ENCODE peak calls at places on chromosomes 2 and 18, in ten cellular contexts. One of them, this sample, is unnamed.

GRCh38 chr2:173891315-173892037 is 73.7 kb downstream of the SP3 start:
- DNase-seq in astrocyte of the spinal cord: no peak
- DNase-seq in heart right ventricle: no peak
- DNase-seq in fibroblast of the aortic adventitia: no peak
- DNase-seq in lower lobe of right lung: no peak
- DNase-seq in brain microvascular endothelial cell: no peak
- DNase-seq in natural killer cell: no peak
- DNase-seq in MCF 10A: no peak
- DNase-seq in progenitor cell of endocrine pancreas: no peak
- DNase-seq in HepG2: no peak
- DNase-seq in this sample: no peak

GRCh38 chr18:6269933-6270332 is 144.8 kb downstream of the L3MBTL4 start:
- DNase-seq in MCF 10A: no peak
- DNase-seq in astrocyte of the spinal cord: no peak
- DNase-seq in brain microvascular endothelial cell: no peak
- DNase-seq in HepG2: no peak
- DNase-seq in lower lobe of right lung: no peak
- DNase-seq in progenitor cell of endocrine pancreas: no peak
- DNase-seq in fibroblast of the aortic adventitia: no peak
- DNase-seq in natural killer cell: peak; percentile 34
- DNase-seq in heart right ventricle: no peak
- DNase-seq in this sample: no peak

GRCh38 chr2:65055427-65056214 is 595 bp upstream of the CEP68 start:
- DNase-seq in fibroblast of the aortic adventitia: no peak
- DNase-seq in MCF 10A: no peak
- DNase-seq in natural killer cell: no peak
- DNase-seq in astrocyte of the spinal cord: no peak
- DNase-seq in heart right ventricle: no peak
- DNase-seq in progenitor cell of endocrine pancreas: peak; percentile 54
- DNase-seq in lower lobe of right lung: peak; percentile 80
- DNase-seq in brain microvascular endothelial cell: no peak
- DNase-seq in HepG2: no peak
- DNase-seq in this sample: no peak

GRCh38 chr18:69205925-69206324 is 194.8 kb upstream of the DOK6 start:
- DNase-seq in brain microvascular endothelial cell: no peak
- DNase-seq in MCF 10A: no peak
- DNase-seq in astrocyte of the spinal cord: no peak
- DNase-seq in progenitor cell of endocrine pancreas: no peak
- DNase-seq in fibroblast of the aortic adventitia: no peak
- DNase-seq in natural killer cell: no peak
- DNase-seq in HepG2: no peak
- DNase-seq in lower lobe of right lung: no peak
- DNase-seq in heart right ventricle: no peak
- DNase-seq in this sample: no peak

GRCh38 chr2:112583497-112584133 is 794 bp upstream of the CHCHD5 start:
- DNase-seq in natural killer cell: no peak
- DNase-seq in heart right ventricle: no peak
- DNase-seq in brain microvascular endothelial cell: no peak
- DNase-seq in fibroblast of the aortic adventitia: no peak
- DNase-seq in lower lobe of right lung: no peak
- DNase-seq in MCF 10A: no peak
- DNase-seq in progenitor cell of endocrine pancreas: no peak
- DNase-seq in astrocyte of the spinal cord: peak; percentile 10
- DNase-seq in HepG2: peak; percentile 75
- DNase-seq in this sample: no peak

GRCh38 chr2:54803783-54804758 is 80.6 kb downstream of the EML6 start:
- DNase-seq in progenitor cell of endocrine pancreas: no peak
- DNase-seq in brain microvascular endothelial cell: no peak
- DNase-seq in fibroblast of the aortic adventitia: no peak
- DNase-seq in lower lobe of right lung: no peak
- DNase-seq in natural killer cell: no peak
- DNase-seq in MCF 10A: no peak
- DNase-seq in HepG2: no peak
- DNase-seq in astrocyte of the spinal cord: no peak
- DNase-seq in heart right ventricle: no peak
- DNase-seq in this sample: no peak

GRCh38 chr2:22683911-22684310 is 701.1 kb upstream of the KLHL29 start:
- DNase-seq in brain microvascular endothelial cell: no peak
- DNase-seq in fibroblast of the aortic adventitia: no peak
- DNase-seq in progenitor cell of endocrine pancreas: no peak
- DNase-seq in heart right ventricle: no peak
- DNase-seq in astrocyte of the spinal cord: no peak
- DNase-seq in natural killer cell: no peak
- DNase-seq in HepG2: no peak
- DNase-seq in lower lobe of right lung: no peak
- DNase-seq in MCF 10A: no peak
- DNase-seq in this sample: no peak

GRCh38 chr2:186697536-186697935 is 3.7 kb downstream of the FAM171B start:
- DNase-seq in brain microvascular endothelial cell: peak; percentile 20
- DNase-seq in progenitor cell of endocrine pancreas: no peak
- DNase-seq in natural killer cell: no peak
- DNase-seq in fibroblast of the aortic adventitia: no peak
- DNase-seq in MCF 10A: no peak
- DNase-seq in astrocyte of the spinal cord: no peak
- DNase-seq in lower lobe of right lung: no peak
- DNase-seq in HepG2: no peak
- DNase-seq in heart right ventricle: no peak
- DNase-seq in this sample: no peak

GRCh38 chr2:212448698-212449097 is 89.9 kb downstream of the ERBB4 start:
- DNase-seq in MCF 10A: no peak
- DNase-seq in lower lobe of right lung: no peak
- DNase-seq in natural killer cell: no peak
- DNase-seq in heart right ventricle: no peak
- DNase-seq in progenitor cell of endocrine pancreas: no peak
- DNase-seq in fibroblast of the aortic adventitia: no peak
- DNase-seq in brain microvascular endothelial cell: no peak
- DNase-seq in HepG2: peak; percentile 84
- DNase-seq in astrocyte of the spinal cord: peak; percentile 24
- DNase-seq in this sample: no peak

GRCh38 chr18:13403786-13404549 is 185.4 kb downstream of the LDLRAD4 start:
- DNase-seq in natural killer cell: no peak
- DNase-seq in HepG2: no peak
- DNase-seq in fibroblast of the aortic adventitia: no peak
- DNase-seq in brain microvascular endothelial cell: no peak
- DNase-seq in lower lobe of right lung: no peak
- DNase-seq in MCF 10A: no peak
- DNase-seq in progenitor cell of endocrine pancreas: no peak
- DNase-seq in astrocyte of the spinal cord: no peak
- DNase-seq in heart right ventricle: no peak
- DNase-seq in this sample: peak; percentile 6

GRCh38 chr2:226080323-226080722 is 680.8 kb downstream of the NYAP2 start:
- DNase-seq in progenitor cell of endocrine pancreas: no peak
- DNase-seq in natural killer cell: no peak
- DNase-seq in heart right ventricle: no peak
- DNase-seq in astrocyte of the spinal cord: peak; percentile 65
- DNase-seq in fibroblast of the aortic adventitia: peak; percentile 83
- DNase-seq in brain microvascular endothelial cell: peak; percentile 30
- DNase-seq in HepG2: no peak
- DNase-seq in lower lobe of right lung: no peak
- DNase-seq in MCF 10A: no peak
- DNase-seq in this sample: no peak

DNA sequence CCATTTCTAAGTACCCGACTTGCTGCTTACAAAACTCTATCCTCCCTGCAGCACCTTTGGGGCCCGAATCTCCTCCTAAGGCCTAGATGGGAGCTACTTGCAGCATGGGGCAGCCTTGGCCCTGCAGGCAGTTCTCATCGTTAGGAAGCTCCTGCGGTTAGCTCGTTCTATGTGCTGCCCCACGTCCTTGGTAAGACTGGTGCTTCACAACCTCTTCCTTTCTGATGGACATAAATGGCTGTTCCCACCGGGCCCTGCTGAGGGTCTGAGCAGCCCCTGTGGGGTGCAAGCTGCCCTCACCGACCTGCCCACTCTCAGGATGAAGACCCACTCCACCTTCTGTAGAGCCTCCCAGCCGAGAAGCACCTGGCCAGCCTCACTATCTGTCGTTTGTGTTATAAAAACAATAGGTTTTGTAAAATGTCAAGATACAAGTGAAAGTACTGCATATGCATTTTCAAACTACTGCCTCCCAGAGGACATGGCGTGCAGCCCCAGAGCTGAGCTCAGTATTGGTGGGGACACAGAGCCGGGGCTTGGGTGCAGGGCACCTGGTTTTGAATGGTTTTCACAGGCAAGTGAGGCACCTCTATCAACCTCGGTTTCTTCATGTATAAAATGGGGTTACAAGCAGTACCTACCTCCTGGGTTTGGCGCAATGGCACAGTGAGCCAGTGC is 19.4 kb downstream of the OTOF start:
- DNase-seq in heart right ventricle: no peak
- DNase-seq in brain microvascular endothelial cell: no peak
- DNase-seq in progenitor cell of endocrine pancreas: no peak
- DNase-seq in MCF 10A: no peak
- DNase-seq in lower lobe of right lung: no peak
- DNase-seq in HepG2: no peak
- DNase-seq in fibroblast of the aortic adventitia: no peak
- DNase-seq in astrocyte of the spinal cord: no peak
- DNase-seq in natural killer cell: no peak
- DNase-seq in this sample: no peak
- TF ChIP-seq CTCF in heart right ventricle: no peak
- TF ChIP-seq CTCF in brain microvascular endothelial cell: no peak
- TF ChIP-seq CTCF in progenitor cell of endocrine pancreas: no peak
- TF ChIP-seq CTCF in MCF 10A: no peak
- TF ChIP-seq CTCF in lower lobe of right lung: no peak
- TF ChIP-seq CTCF in HepG2: no peak
- TF ChIP-seq CTCF in fibroblast of the aortic adventitia: no peak
- TF ChIP-seq CTCF in astrocyte of the spinal cord: no peak
- TF ChIP-seq CTCF in natural killer cell: no peak
- TF ChIP-seq CTCF in this sample: no peak

GRCh38 chr18:59266459-59266858 is 6.8 kb downstream of the RAX start:
- DNase-seq in fibroblast of the aortic adventitia: no peak
- DNase-seq in HepG2: no peak
- DNase-seq in astrocyte of the spinal cord: no peak
- DNase-seq in lower lobe of right lung: no peak
- DNase-seq in progenitor cell of endocrine pancreas: no peak
- DNase-seq in heart right ventricle: no peak
- DNase-seq in MCF 10A: no peak
- DNase-seq in brain microvascular endothelial cell: no peak
- DNase-seq in natural killer cell: no peak
- DNase-seq in this sample: no peak
- TF ChIP-seq CTCF in fibroblast of the aortic adventitia: no peak
- TF ChIP-seq CTCF in HepG2: no peak
- TF ChIP-seq CTCF in astrocyte of the spinal cord: no peak
- TF ChIP-seq CTCF in lower lobe of right lung: no peak
- TF ChIP-seq CTCF in progenitor cell of endocrine pancreas: no peak
- TF ChIP-seq CTCF in heart right ventricle: no peak
- TF ChIP-seq CTCF in MCF 10A: no peak
- TF ChIP-seq CTCF in brain microvascular endothelial cell: no peak
- TF ChIP-seq CTCF in natural killer cell: no peak
- TF ChIP-seq CTCF in this sample: no peak

GRCh38 chr2:50582164-50582563 is 449.8 kb downstream of the NRXN1 start:
- DNase-seq in fibroblast of the aortic adventitia: no peak
- DNase-seq in astrocyte of the spinal cord: no peak
- DNase-seq in lower lobe of right lung: no peak
- DNase-seq in heart right ventricle: no peak
- DNase-seq in progenitor cell of endocrine pancreas: no peak
- DNase-seq in brain microvascular endothelial cell: no peak
- DNase-seq in MCF 10A: peak; percentile 46
- DNase-seq in HepG2: no peak
- DNase-seq in natural killer cell: no peak
- DNase-seq in this sample: no peak
- TF ChIP-seq CTCF in fibroblast of the aortic adventitia: no peak
- TF ChIP-seq CTCF in astrocyte of the spinal cord: no peak
- TF ChIP-seq CTCF in lower lobe of right lung: no peak
- TF ChIP-seq CTCF in heart right ventricle: no peak
- TF ChIP-seq CTCF in progenitor cell of endocrine pancreas: no peak
- TF ChIP-seq CTCF in brain microvascular endothelial cell: no peak
- TF ChIP-seq CTCF in MCF 10A: no peak
- TF ChIP-seq CTCF in HepG2: no peak
- TF ChIP-seq CTCF in natural killer cell: no peak
- TF ChIP-seq CTCF in this sample: no peak

GRCh38 chr18:45282101-45282812 is 333.0 kb upstream of the SLC14A2 start:
- DNase-seq in lower lobe of right lung: no peak
- DNase-seq in HepG2: no peak
- DNase-seq in astrocyte of the spinal cord: peak; percentile 5
- DNase-seq in natural killer cell: no peak
- DNase-seq in fibroblast of the aortic adventitia: no peak
- DNase-seq in brain microvascular endothelial cell: no peak
- DNase-seq in progenitor cell of endocrine pancreas: no peak
- DNase-seq in heart right ventricle: no peak
- DNase-seq in MCF 10A: peak; percentile 30
- DNase-seq in this sample: no peak
- TF ChIP-seq CTCF in lower lobe of right lung: no peak
- TF ChIP-seq CTCF in HepG2: peak; percentile 14
- TF ChIP-seq CTCF in astrocyte of the spinal cord: no peak
- TF ChIP-seq CTCF in natural killer cell: no peak
- TF ChIP-seq CTCF in fibroblast of the aortic adventitia: no peak
- TF ChIP-seq CTCF in brain microvascular endothelial cell: peak; percentile 20
- TF ChIP-seq CTCF in progenitor cell of endocrine pancreas: no peak
- TF ChIP-seq CTCF in heart right ventricle: no peak
- TF ChIP-seq CTCF in MCF 10A: peak; percentile 21
- TF ChIP-seq CTCF in this sample: no peak

GRCh38 chr2:138486347-138487198 is 15.0 kb upstream of the SPOPL start:
- DNase-seq in lower lobe of right lung: no peak
- DNase-seq in fibroblast of the aortic adventitia: peak; percentile 37
- DNase-seq in brain microvascular endothelial cell: no peak
- DNase-seq in progenitor cell of endocrine pancreas: no peak
- DNase-seq in astrocyte of the spinal cord: no peak
- DNase-seq in heart right ventricle: no peak
- DNase-seq in MCF 10A: no peak
- DNase-seq in natural killer cell: no peak
- DNase-seq in HepG2: no peak
- DNase-seq in this sample: no peak
- TF ChIP-seq CTCF in lower lobe of right lung: no peak
- TF ChIP-seq CTCF in fibroblast of the aortic adventitia: no peak
- TF ChIP-seq CTCF in brain microvascular endothelial cell: peak; percentile 38
- TF ChIP-seq CTCF in progenitor cell of endocrine pancreas: peak; percentile 8
- TF ChIP-seq CTCF in astrocyte of the spinal cord: no peak
- TF ChIP-seq CTCF in heart right ventricle: no peak
- TF ChIP-seq CTCF in MCF 10A: no peak
- TF ChIP-seq CTCF in natural killer cell: no peak
- TF ChIP-seq CTCF in HepG2: peak; percentile 36
- TF ChIP-seq CTCF in this sample: no peak

This sample was measured in CD8-positive, alpha-beta T cell.